ENCODE peak calls at places on chromosomes 7 and 10, in five cellular contexts. C, F, A, Q and L are unnamed samples.

GRCh38 chr7:21972397-21972784 is 26.7 kb upstream of the CDCA7L start:
- DNase-seq in C (no peak), F (no peak), A (peak), Q (no peak), L (no peak)

GRCh38 chr7:2730846-2731770 is 43.1 kb downstream of the AMZ1 start:
- DNase-seq in C (no peak), F (no peak), A (no peak), Q (no peak), L (no peak)

GRCh38 chr10:93488956-93489528 is 6.9 kb upstream of the MYOF start:
- DNase-seq in C (no peak), F (no peak), A (peak), Q (no peak), L (no peak)

GRCh38 chr7:38296059-38296857 is 22.8 kb upstream of the TARP start:
- DNase-seq in C (no peak), F (no peak), A (no peak), Q (peak), L (no peak)

GRCh38 chr10:12588091-12588850 is 238.9 kb downstream of the CAMK1D start:
- DNase-seq in C (no peak), F (no peak), A (no peak), Q (no peak), L (peak)

GRCh38 chr7:32525839-32526238 is 30.6 kb downstream of the AVL9 start:
- DNase-seq in C (no peak), F (no peak), A (no peak), Q (no peak), L (no peak)

GRCh38 chr7:47934831-47935230 is 13.4 kb downstream of the PKD1L1 start:
- DNase-seq in C (no peak), F (no peak), A (no peak), Q (no peak), L (no peak)

GRCh38 chr7:3705258-3705657 is 404.2 kb downstream of the SDK1 start:
- DNase-seq in C (no peak), F (no peak), A (no peak), Q (no peak), L (no peak)

GRCh38 chr7:90982228-90982627 is 282.0 kb upstream of the FZD1 start:
- DNase-seq in C (no peak), F (no peak), A (no peak), Q (peak), L (no peak)

GRCh38 chr7:80630611-80631010 is 7.8 kb upstream of the CD36 start:
- DNase-seq in C (peak), F (no peak), A (no peak), Q (no peak), L (peak)

GRCh38 chr10:109933984-109934565 is 10.8 kb upstream of the XPNPEP1 start:
- DNase-seq in C (peak), F (no peak), A (peak), Q (no peak), L (no peak)

GRCh38 chr7:95976369-95976768 is 204.0 kb downstream of the DYNC1I1 start:
- DNase-seq in C (no peak), F (no peak), A (no peak), Q (no peak), L (no peak)

GRCh38 chr7:7102906-7103305 is 79.4 kb upstream of the C1GALT1 start:
- DNase-seq in C (no peak), F (no peak), A (no peak), Q (no peak), L (no peak)

GRCh38 chr7:75879771-75880184 is 944 bp downstream of the RHBDD2 start:
- DNase-seq in C (peak), F (peak), A (peak), Q (no peak), L (peak)

GRCh38 chr7:29488977-29489376 is 74.7 kb upstream of the PRR15 start:
- DNase-seq in C (peak), F (no peak), A (no peak), Q (no peak), L (no peak)

GRCh38 chr7:30679664-30680063 is 2.6 kb downstream of the CRHR2 start:
- DNase-seq in C (no peak), F (no peak), A (no peak), Q (no peak), L (no peak)

GRCh38 chr7:76397409-76398183 is 11.9 kb downstream of the SSC4D start:
- DNase-seq in C (peak), F (peak), A (peak), Q (peak), L (peak)

GRCh38 chr7:99209781-99210180 is 1.9 kb upstream of the KPNA7 start:
- DNase-seq in C (no peak), F (no peak), A (no peak), Q (no peak), L (no peak)

GRCh38 chr7:39650676-39651075 is 27.3 kb downstream of the RALA start:
- DNase-seq in C (peak), F (no peak), A (no peak), Q (no peak), L (no peak)

GRCh38 chr10:45444976-45445898 is 71.2 kb downstream of the ALOX5 start:
- DNase-seq in C (no peak), F (no peak), A (no peak), Q (no peak), L (no peak)

GRCh38 chr10:90939125-90939524 is 18.2 kb upstream of the ANKRD1 start:
- DNase-seq in C (no peak), F (no peak), A (no peak), Q (no peak), L (no peak)

GRCh38 chr7:150992833-150993302 is 2.1 kb downstream of the NOS3 start:
- DNase-seq in C (no peak), F (peak), A (peak), Q (no peak), L (peak)

GRCh38 chr10:122703483-122704448 is 4.1 kb upstream of the C10orf120 start:
- DNase-seq in C (peak), F (peak), A (peak), Q (peak), L (peak)

GRCh38 chr7:157670490-157671357 is 333.9 kb downstream of the DNAJB6 start:
- DNase-seq in C (no peak), F (no peak), A (no peak), Q (no peak), L (peak)

DNA sequence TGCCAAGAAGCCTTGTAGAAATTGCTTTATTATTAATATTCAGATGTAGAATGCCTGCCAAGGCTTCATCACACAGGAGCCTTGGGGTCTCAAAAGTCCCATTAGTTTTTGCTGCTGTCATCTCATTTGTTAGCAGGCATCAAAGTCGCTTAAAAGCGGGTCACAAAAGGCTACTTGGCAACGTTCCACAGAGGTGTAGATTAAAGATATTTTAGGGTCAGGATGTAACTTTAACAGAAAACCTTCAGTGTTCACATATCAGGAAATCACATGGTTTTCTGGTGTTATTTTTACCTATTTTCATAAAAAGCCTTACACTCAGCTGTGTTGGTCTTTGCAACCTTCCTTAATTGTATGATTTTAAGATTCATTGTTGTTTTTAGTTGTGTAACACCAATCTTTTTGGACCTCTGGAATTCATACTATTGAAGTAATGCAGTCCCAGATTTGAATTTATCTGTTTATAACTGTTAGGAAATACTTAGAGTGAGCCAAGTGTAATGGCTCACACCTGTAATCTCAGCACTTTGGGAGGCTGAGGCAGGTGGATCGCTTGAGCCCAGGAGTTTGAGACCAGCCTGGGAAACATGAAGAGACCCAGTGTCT is 65.3 kb downstream of the TET1 start:
- DNase-seq in C (no peak), F (no peak), A (no peak), Q (peak), L (no peak)
- H3K4me3 ChIP-seq in C (no peak), F (no peak), A (no peak), Q (peak), L (no peak)

GRCh38 chr7:27111753-27112277 is 9.3 kb upstream of the HOXA2 start:
- DNase-seq in C (peak), F (no peak), A (no peak), Q (no peak), L (no peak)
- TF ChIP-seq EZH2 in C (no peak), F (no peak), A (peak), Q (no peak), L (no peak)

GRCh38 chr10:124353896-124354295 is 64.8 kb downstream of the OAT start:
- DNase-seq in C (no peak), F (peak), A (no peak), Q (no peak), L (no peak)

GRCh38 chr10:124356706-124357582 is 61.8 kb downstream of the OAT start:
- DNase-seq in C (no peak), F (no peak), A (peak), Q (no peak), L (no peak)

GRCh38 chr10:124353091-124353815 is 65.5 kb downstream of the OAT start:
- DNase-seq in C (no peak), F (no peak), A (no peak), Q (no peak), L (no peak)

GRCh38 chr10:124357583-124357930 is 61.2 kb downstream of the OAT start:
- DNase-seq in C (no peak), F (no peak), A (no peak), Q (no peak), L (no peak)

DNA sequence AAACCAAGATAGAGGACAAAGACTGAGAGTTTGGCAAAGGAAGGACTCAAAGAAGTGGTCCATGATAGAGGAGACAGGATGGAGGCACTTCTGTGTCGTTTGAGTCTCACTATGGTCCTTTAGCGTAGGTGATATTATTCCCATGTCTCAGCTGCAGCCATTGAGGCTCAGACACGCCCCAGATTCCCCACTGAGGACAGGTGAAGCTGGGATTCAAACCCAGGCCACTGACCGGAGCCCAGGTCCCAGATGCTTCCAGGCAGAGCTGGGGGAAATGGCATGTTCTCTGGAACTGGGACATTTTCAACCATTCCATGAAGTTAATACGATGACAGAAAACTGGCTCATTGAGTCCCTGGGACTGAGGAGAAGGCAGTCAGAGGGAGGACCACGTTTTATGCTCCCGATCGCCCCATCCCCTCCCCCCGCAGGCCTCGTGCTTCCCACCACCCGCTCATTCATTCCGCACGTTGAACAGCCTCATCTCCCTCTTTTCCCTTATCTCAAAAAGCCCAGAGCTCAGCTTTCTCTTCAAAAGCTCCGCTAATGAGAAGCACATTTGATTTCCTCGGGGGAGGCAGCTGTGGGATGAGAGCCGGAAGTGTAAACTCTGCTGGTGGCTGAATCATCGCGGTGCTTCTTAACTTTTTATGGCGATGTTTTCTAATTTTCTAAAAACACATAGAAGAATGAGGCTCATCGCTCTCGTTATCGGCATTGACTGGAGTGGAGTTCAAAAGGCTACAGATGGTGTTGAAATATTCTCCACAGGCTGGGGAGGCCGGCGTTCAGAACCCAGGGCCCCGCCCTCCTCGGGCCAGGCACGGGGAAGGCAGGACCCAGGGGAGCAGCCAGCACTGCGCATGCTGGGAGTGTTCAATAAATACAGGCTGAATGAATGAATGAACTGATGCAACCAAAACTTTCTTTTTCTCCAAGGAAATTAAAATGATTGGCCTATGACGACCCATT is 64.0 kb downstream of the OAT start:
- DNase-seq in C (peak), F (peak), A (peak), Q (peak), L (peak)
- H3K4me3 ChIP-seq in C (peak), F (no peak), A (no peak), Q (peak), L (peak)

GRCh38 chr7:27103489-27104226 is 1.2 kb upstream of the HOXA2 start:
- DNase-seq in C (peak), F (peak), A (no peak), Q (no peak), L (no peak)
- TF ChIP-seq EZH2 in C (no peak), F (peak), A (peak), Q (no peak), L (peak)